ENCODE peak calls at places on chromosomes 3 and 15, in four cellular contexts. Z, J, E and D are unnamed samples.

GRCh38 chr3:185187391-185187790 is 34.5 kb upstream of the C3orf70 start:
- DNase-seq in Z (no peak), J (no peak), E (no peak), D (no peak)

GRCh38 chr15:31379042-31379441 is 52.4 kb downstream of the KLF13 start:
- DNase-seq in Z (no peak), J (no peak), E (no peak), D (no peak)

GRCh38 chr15:88072598-88073385 is 183.7 kb downstream of the NTRK3 start:
- DNase-seq in Z (no peak), J (no peak), E (no peak), D (no peak)

GRCh38 chr3:8660271-8660731 is 15.7 kb upstream of the SSUH2 start:
- DNase-seq in Z (no peak), J (no peak), E (no peak), D (no peak)

GRCh38 chr3:188978772-188979171 is 193.0 kb upstream of the TPRG1 start:
- DNase-seq in Z (peak), J (no peak), E (no peak), D (no peak)

GRCh38 chr15:73926191-73927002 is at the start of gene LOXL1:
- DNase-seq in Z (peak), J (peak), E (peak), D (peak)

GRCh38 chr3:40930772-40931171 is 268.5 kb upstream of the CTNNB1 start:
- DNase-seq in Z (no peak), J (no peak), E (no peak), D (no peak)

GRCh38 chr15:101539492-101539891 is 50.0 kb upstream of the PCSK6 start:
- DNase-seq in Z (no peak), J (no peak), E (no peak), D (no peak)

GRCh38 chr3:23537006-23537620 is 268.6 kb upstream of the UBE2E1 start:
- DNase-seq in Z (no peak), J (no peak), E (no peak), D (no peak)

GRCh38 chr15:40823572-40824343 is 4.8 kb downstream of the PPP1R14D start:
- DNase-seq in Z (no peak), J (no peak), E (peak), D (no peak)

GRCh38 chr15:49439678-49440375 is 16.8 kb downstream of the FGF7 start:
- DNase-seq in Z (no peak), J (no peak), E (peak), D (no peak)

GRCh38 chr15:78061963-78062427 is 15.5 kb downstream of the TBC1D2B start:
- DNase-seq in Z (no peak), J (no peak), E (peak), D (no peak)

GRCh38 chr3:38598791-38599190 is 50.7 kb downstream of the SCN5A start:
- DNase-seq in Z (no peak), J (no peak), E (no peak), D (no peak)

GRCh38 chr3:42638339-42638842 is 15.1 kb upstream of the ZBTB47 start:
- DNase-seq in Z (no peak), J (no peak), E (no peak), D (no peak)

GRCh38 chr15:57555270-57555669 is 36.4 kb upstream of the MYZAP start:
- DNase-seq in Z (peak), J (no peak), E (no peak), D (no peak)

GRCh38 chr15:94259863-94260262 is 28.5 kb downstream of the MCTP2 start:
- DNase-seq in Z (no peak), J (no peak), E (peak), D (no peak)

GRCh38 chr3:131393868-131394267 is 12.3 kb downstream of the NUDT16 start:
- DNase-seq in Z (no peak), J (no peak), E (no peak), D (no peak)